ENCODE peak calls at places on chromosomes 6 and 20, in four cellular contexts. C is stomach, P is body of pancreas, N is tibial nerve. F is an unnamed sample. For H3K27me3, the result is how much of the 10 kb centered on the place peaks cover.

GRCh38 chr20:41119593-41120561 is 17.5 kb upstream of the PLCG1 start:
- DNase-seq in C (no peak), P (no peak), N (no peak), F (no peak)

GRCh38 chr6:25012657-25013056 is 76.9 kb upstream of the RIPOR2 start:
- DNase-seq in N (no peak), P (no peak), C (no peak), F (no peak)

GRCh38 chr20:5168582-5169396 is 42.0 kb downstream of the CDS2 start:
- DNase-seq in C (no peak), N (no peak), P (no peak), F (peak)

GRCh38 chr6:151958332-151958731 is 150.8 kb downstream of the ESR1 start:
- DNase-seq in N (no peak), C (no peak), P (no peak), F (no peak)

GRCh38 chr20:36384022-36384619 is 78.0 kb downstream of the DLGAP4 start:
- DNase-seq in P (no peak), C (no peak), N (no peak), F (no peak)

GRCh38 chr6:3292431-3293197 is 33.9 kb downstream of the PSMG4 start:
- DNase-seq in C (no peak), P (peak), N (no peak), F (peak)

GRCh38 chr20:4946585-4947378 is 54.5 kb downstream of the SLC23A2 start:
- DNase-seq in C (no peak), P (no peak), N (no peak), F (no peak)

GRCh38 chr6:123526128-123526527 is 110.6 kb downstream of the TRDN start:
- DNase-seq in N (no peak), P (no peak), C (no peak), F (no peak)

GRCh38 chr6:25248100-25248499 is 31.1 kb upstream of the CARMIL1 start:
- DNase-seq in C (no peak), N (no peak), P (no peak), F (no peak)

GRCh38 chr6:110039996-110040383 is 61.9 kb downstream of the GPR6 start:
- DNase-seq in C (peak), P (peak), N (no peak), F (peak)

GRCh38 chr20:52001999-52002666 is 189.4 kb downstream of the ZFP64 start:
- DNase-seq in N (no peak), P (no peak), C (no peak), F (no peak)

GRCh38 chr20:46220808-46221207 is 87.5 kb downstream of the CDH22 start:
- DNase-seq in N (no peak), C (no peak), P (peak), F (no peak)

GRCh38 chr20:32536861-32537656 is 48.1 kb downstream of the NOL4L start:
- DNase-seq in N (no peak), P (peak), C (peak), F (peak)

GRCh38 chr6:118485601-118486550 is 62.2 kb upstream of the PLN start:
- DNase-seq in C (no peak), N (no peak), P (no peak), F (no peak)

GRCh38 chr6:136921936-136922679 is at the start of gene SLC35D3:
- DNase-seq in N (no peak), C (no peak), P (peak), F (no peak)

GRCh38 chr6:168159503-168159902 is 80.5 kb upstream of the FRMD1 start:
- DNase-seq in P (no peak), C (no peak), N (no peak), F (no peak)

GRCh38 chr6:118146584-118146983 is 239.5 kb downstream of the SLC35F1 start:
- DNase-seq in C (no peak), P (no peak), N (no peak), F (no peak)

GRCh38 chr6:111996159-111996558 is 57.7 kb upstream of the CCN6 start:
- DNase-seq in N (no peak), P (no peak), C (no peak), F (no peak)

GRCh38 chr20:48769111-48769879 is 58.5 kb downstream of the PREX1 start:
- DNase-seq in P (no peak), C (peak), N (no peak), F (no peak)

GRCh38 chr20:1835531-1835930 is 59.7 kb upstream of the SIRPA start:
- DNase-seq in N (no peak), C (no peak), P (no peak), F (no peak)

GRCh38 chr6:21905531-21905930 is 312.0 kb downstream of the SOX4 start:
- DNase-seq in C (no peak), P (no peak), N (no peak), F (no peak)

GRCh38 chr6:36054965-36055364 is 27.4 kb downstream of the MAPK14 start:
- DNase-seq in C (no peak), P (no peak), N (no peak), F (no peak)

GRCh38 chr6:100176321-100176950 is 182.4 kb upstream of the MCHR2 start:
- DNase-seq in C (no peak), N (no peak), P (no peak), F (no peak)

GRCh38 chr6:904994-905393 is 212.1 kb upstream of the EXOC2 start:
- DNase-seq in N (no peak), P (no peak), C (no peak), F (no peak)

GRCh38 chr6:44102527-44102926 is 24.7 kb downstream of the MRPL14 start:
- DNase-seq in N (no peak), P (no peak), C (no peak), F (no peak)

GRCh38 chr6:37244430-37245310 is 12.9 kb upstream of the TBC1D22B start:
- DNase-seq in N (peak), P (peak), C (peak), F (peak)

GRCh38 chr6:161009991-161010390 is 18.4 kb downstream of the MAP3K4 start:
- DNase-seq in C (no peak), N (no peak), P (no peak), F (no peak)

GRCh38 chr6:160431791-160432404 is 83.7 kb downstream of the SLC22A3 start:
- DNase-seq in P (no peak), C (no peak), N (no peak), F (no peak)

GRCh38 chr6:162963861-162964260 is 236.1 kb downstream of the PACRG start:
- DNase-seq in P (no peak), C (no peak), N (no peak), F (no peak)

GRCh38 chr20:33490023-33490933 is at the start of gene CBFA2T2:
- DNase-seq in C (no peak), P (peak), N (peak), F (peak)

GRCh38 chr6:13447949-13448724 is 39.3 kb downstream of the GFOD1 start:
- DNase-seq in P (no peak), C (no peak), N (no peak), F (peak)

DNA sequence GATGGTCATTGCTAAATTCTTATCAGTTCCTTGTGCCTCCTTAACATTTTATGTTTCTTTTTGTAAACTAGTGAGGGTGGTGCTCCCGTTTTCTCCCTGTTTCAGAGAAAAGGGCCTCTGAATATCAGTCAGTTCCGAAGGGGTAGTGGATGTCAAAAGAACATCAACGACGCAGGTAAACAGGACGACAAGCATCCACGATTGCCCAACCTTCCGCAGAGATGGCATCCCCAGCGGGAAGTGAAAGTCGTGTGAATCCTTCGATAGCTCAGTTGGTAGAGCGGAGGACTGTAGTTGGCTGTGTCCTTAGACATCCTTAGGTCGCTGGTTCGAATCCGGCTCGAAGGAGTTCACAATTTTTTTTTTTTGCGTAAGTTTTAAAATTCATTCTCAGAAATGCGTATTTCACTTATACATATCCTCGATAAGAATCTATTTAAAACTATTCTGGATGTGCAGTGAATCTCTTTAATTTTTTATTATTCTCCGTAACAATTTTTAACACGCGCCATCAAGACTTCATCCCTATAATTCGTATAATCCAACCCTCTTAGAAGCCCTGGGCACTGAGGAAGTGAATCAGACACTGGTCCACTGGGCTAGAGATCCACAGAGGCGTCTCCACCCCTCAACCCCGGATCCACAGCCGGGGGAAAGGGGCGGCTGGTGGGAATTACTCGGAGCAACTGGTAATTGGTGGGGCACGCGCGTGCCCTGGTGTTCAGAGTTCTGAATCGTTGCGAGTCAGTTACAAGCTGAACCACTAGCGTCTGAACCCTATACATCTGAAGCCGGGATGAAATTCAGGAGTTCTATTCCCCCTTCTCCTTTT is 27.9 kb upstream of the ABT1 start:
- DNase-seq in C (peak), P (peak), N (peak), F (peak)
- TF ChIP-seq CTCF in C (no peak), P (no peak), N (no peak), F (peak)

DNA sequence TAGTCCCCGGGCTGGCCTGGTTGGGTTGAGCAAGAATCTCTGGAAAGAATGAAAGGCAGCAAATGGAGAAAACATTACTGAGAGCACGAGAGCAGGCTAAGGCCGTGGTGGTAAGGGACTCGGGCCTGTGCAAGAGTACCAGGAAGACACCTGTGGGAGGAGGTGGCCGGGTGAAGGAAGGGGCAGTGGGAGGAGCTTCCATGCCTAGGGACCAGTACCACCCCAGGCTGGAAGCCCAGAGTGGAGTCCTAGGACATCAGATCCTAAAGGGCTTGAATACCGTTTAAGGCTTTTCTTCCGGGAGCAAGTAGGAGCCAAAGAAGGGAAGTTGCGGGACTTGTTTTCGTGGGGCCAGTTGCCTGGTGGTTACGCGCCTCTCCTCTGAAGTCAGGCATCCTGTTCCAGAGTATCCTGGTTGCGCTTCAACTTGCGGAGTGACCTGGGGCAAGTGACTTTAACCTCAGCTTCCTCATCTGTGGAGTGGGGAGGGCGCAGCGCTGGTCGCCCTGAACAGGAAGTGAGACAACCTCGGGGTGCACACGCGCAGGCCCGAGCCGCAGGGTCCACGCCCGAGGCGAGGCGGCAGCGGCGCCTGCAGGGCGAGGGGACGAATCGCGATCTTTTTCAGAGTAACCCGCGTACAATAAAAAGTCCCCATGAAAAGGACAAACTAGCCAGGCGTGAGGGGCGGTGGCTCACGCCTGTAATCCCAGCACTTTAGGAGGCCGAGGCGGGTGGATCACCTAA is 1.1 kb upstream of the TPD52L2 start:
- DNase-seq in P (peak), N (peak), C (peak), F (peak)
- TF ChIP-seq POLR2A in P (no peak), N (no peak), C (no peak), F (peak)

GRCh38 chr6:138104618-138105213 is 2.5 kb downstream of the PERP start:
- DNase-seq in N (no peak), C (no peak), P (no peak), F (no peak)
- H3K27me3 ChIP-seq in N (under half), C (under half), P (under half), F (under half)

DNA sequence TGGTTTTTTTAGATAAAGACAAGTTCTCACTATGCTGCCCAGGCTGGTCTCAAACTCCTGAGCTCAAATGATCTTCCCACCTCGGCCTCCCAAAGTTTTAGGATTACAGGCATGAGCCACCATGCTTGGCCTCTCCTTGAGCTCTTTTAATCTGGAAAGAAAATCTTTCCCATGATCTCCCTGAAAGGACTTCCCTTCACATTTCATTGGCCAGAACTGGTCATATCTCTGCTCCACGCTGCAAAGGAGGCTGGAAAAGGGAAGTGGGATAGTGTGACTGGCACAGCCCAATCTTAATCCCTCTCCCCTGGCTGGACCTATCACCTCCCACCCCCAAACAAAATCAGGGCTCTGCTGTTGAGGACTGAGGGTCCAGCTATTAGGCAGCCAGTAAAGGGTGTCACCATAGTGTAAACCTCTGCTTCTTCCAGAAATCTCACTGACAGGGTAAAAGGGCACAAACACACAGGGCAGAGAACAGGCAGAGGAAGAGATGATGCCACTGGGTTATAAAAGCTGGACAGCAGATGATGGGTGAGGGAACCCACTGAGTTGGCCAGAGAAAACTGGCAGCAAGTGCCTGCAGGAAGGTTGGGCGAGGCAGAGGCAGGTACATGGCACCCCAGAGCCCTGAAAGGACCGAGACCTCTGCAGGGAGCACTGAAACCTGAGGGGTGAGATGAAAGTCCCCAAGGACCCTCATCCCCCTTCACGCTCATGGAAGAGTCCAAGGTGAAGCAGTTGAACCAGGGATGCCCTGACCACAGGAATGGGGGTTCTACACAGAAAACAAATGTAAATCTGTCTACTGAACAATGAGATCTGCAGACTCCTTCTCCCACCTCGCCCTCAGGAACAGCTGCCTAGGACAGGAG is 83.1 kb upstream of the PTPN1 start:
- DNase-seq in N (no peak), C (no peak), P (no peak), F (no peak)
- TF ChIP-seq CTCF in N (no peak), C (no peak), P (no peak), F (no peak)

DNA sequence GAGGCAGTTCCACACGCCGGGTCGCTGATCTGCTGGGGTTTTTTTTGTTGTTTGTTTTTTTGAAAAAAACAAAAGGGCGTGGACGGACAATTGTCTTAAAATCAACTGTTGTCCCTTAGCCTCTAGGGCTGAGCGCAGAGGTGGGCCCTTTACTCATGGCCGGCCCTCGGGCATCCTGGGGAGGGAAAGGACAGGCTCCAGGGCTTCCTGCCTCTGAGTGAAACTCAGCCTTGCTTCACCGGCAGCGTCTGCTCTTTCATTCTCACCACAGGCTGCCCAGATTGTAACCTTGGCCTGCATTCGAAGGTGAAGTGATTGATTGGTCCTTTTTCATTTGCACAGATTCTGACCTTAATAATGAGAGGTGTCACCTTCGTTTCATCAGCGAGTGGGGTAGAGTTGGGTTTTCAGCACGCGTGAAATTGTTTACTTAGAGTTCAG is 797 bp downstream of the SMIM13 start:
- DNase-seq in N (no peak), P (peak), C (peak), F (peak)
- TF ChIP-seq POLR2A in N (no peak), P (no peak), C (no peak), F (no peak)

DNA sequence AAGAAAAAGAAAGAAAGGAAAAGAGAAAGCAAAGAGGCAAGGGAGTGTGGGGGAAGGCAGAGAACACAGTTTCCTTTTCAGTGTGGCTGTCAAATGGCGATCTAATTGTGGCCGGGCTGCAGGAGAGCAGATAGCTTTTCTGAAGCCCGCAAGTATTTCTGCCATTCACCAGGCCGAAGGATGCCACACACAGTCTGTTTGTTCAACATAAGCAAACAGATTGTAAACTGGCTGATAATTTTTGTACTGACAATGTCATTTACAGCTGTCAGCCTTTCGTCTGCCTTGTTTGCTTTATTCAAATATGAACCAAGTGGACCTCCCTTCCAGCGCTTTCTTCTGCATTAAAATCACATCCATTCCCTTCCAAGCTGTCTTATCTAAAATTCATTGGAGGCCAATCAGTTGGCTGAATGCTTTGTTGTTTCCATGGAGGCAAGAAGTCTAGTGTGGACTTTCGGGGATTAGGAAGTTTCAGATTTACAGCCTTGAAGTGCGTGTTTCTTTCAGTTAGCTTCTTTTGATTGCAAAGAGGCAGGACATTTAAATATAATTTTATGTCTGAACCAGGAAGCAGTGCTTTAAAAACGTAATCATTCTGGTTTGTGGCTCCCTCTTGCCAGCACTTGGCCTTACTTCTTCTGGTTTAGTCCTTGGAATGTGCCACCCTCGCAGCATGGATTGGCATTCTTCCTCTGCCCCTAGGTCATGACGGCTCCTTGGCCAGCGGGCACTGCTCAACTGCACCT is 180.3 kb downstream of the FOXA2 start:
- DNase-seq in C (no peak), P (peak), N (no peak), F (no peak)
- H3K27me3 ChIP-seq in C (under half), P (under half), N (under half), F (under half)

DNA sequence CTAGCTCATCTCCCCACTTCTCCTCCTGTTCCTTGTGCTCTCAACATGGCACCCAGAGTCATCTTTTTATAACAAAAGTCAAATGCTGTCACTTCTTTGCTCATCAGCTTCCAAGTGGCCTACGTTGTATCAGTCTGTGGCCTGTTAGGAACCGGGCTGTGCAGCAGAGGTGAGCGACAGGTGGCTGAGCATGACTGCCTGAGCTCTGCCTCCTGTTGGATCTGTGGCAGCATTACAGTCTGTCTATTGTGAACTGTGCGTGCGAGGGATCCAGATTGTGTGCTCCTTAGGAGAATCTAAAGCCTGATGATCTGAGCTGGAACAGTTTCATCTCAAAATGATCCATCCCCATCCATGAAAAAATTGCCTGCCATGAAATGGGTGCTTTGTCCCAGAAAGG is 129.6 kb downstream of the FNDC1 start:
- DNase-seq in N (no peak), P (no peak), C (no peak), F (no peak)
- TF ChIP-seq CTCF in N (no peak), P (no peak), C (no peak), F (no peak)

GRCh38 chr6:6872924-6873344 is 234.8 kb upstream of the RREB1 start:
- DNase-seq in N (no peak), C (no peak), P (no peak), F (no peak)
- TF ChIP-seq POLR2A in N (no peak), C (no peak), P (no peak), F (no peak)

F was measured in Peyer's patch.